ENCODE peak calls at places on chromosomes 4 and X, in four cellular contexts. W, Q, O and T are unnamed samples.

GRCh38 chr4:1259966-1260365 is 11.0 kb upstream of the CTBP1 start:
- DNase-seq in W (no peak), Q (no peak), O (no peak), T (no peak)

GRCh38 chr4:173399016-173399415 is at the start of gene SCRG1:
- DNase-seq in W (peak), Q (peak), O (no peak), T (peak)

GRCh38 chr4:37748546-37748945 is 62.4 kb upstream of the RELL1 start:
- DNase-seq in W (no peak), Q (no peak), O (no peak), T (no peak)

GRCh38 chr4:3513807-3514206 is 18.4 kb downstream of the LRPAP1 start:
- DNase-seq in W (no peak), Q (no peak), O (no peak), T (no peak)

GRCh38 chr4:109588176-109588575 is 28.1 kb downstream of the MCUB start:
- DNase-seq in W (no peak), Q (no peak), O (no peak), T (no peak)

GRCh38 chr4:139552506-139552905 is 3.5 kb downstream of the SETD7 start:
- DNase-seq in W (no peak), Q (peak), O (no peak), T (no peak)

GRCh38 chr4:8189551-8190466 is 9.3 kb upstream of the SH3TC1 start:
- DNase-seq in W (no peak), Q (no peak), O (no peak), T (no peak)

GRCh38 chrX:2451456-2452316 is 49.1 kb downstream of the DHRSX start:
- DNase-seq in W (no peak), Q (peak), O (peak), T (no peak)

GRCh38 chr4:133151301-133151680 is 2.2 kb downstream of the PCDH10 start:
- DNase-seq in W (peak), Q (peak), O (no peak), T (peak)

GRCh38 chr4:155026715-155027114 is 181.7 kb upstream of the NPY2R start:
- DNase-seq in W (no peak), Q (peak), O (no peak), T (no peak)

GRCh38 chr4:38618510-38618909 is 45.5 kb upstream of the KLF3 start:
- DNase-seq in W (no peak), Q (no peak), O (no peak), T (no peak)

GRCh38 chrX:129755779-129756650 is 17.2 kb downstream of the XPNPEP2 start:
- DNase-seq in W (no peak), Q (no peak), O (no peak), T (no peak)

GRCh38 chr4:46123872-46124755 is at the start of gene GABRG1:
- DNase-seq in W (peak), Q (no peak), O (no peak), T (peak)

GRCh38 chrX:136806891-136807410 is 26.2 kb upstream of the ARHGEF6 start:
- DNase-seq in W (peak), Q (no peak), O (no peak), T (no peak)

GRCh38 chr4:110119347-110119746 is 79.1 kb downstream of the ELOVL6 start:
- DNase-seq in W (no peak), Q (peak), O (no peak), T (no peak)

GRCh38 chr4:184688447-184688846 is 38.9 kb downstream of the PRIMPOL start:
- DNase-seq in W (no peak), Q (peak), O (peak), T (no peak)

GRCh38 chr4:152500798-152501434 is 35.0 kb downstream of the FBXW7 start:
- DNase-seq in W (no peak), Q (peak), O (peak), T (no peak)